ENCODE peak calls at places on chromosome 1, in six cellular contexts. O is pancreas, F is body of pancreas, M is esophagus muscularis mucosa, B is SJCRH30, K is heart right ventricle. X is an unnamed sample.

GRCh38 chr1:118366296-118366695 is 181.3 kb upstream of the SPAG17 start:
- DNase-seq in O (no peak), F (no peak), M (no peak), B (no peak), K (no peak), X (no peak)

GRCh38 chr1:180854456-180854855 is 58.2 kb upstream of the KIAA1614 start:
- DNase-seq in O (no peak), F (no peak), M (no peak), B (peak; percentile 48), K (no peak), X (no peak)

GRCh38 chr1:223513309-223513708 is 120.1 kb downstream of the CCDC185 start:
- DNase-seq in O (no peak), F (no peak), M (no peak), B (no peak), K (no peak), X (no peak)

GRCh38 chr1:167428418-167428817 is 89.9 kb downstream of the CD247 start:
- DNase-seq in O (no peak), F (no peak), M (no peak), B (no peak), K (no peak), X (no peak)

GRCh38 chr1:230970432-230970831 is 8.2 kb downstream of the TTC13 start:
- DNase-seq in O (no peak), F (no peak), M (no peak), B (no peak), K (no peak), X (no peak)

GRCh38 chr1:165954940-165955339 is 127.5 kb downstream of the UCK2 start:
- DNase-seq in O (no peak), F (no peak), M (peak; percentile 70), B (peak; percentile 94), K (peak; percentile 22), X (no peak)

GRCh38 chr1:95506736-95507404 is 272.9 kb downstream of the RWDD3 start:
- DNase-seq in O (no peak), F (no peak), M (no peak), B (no peak), K (no peak), X (no peak)

GRCh38 chr1:106755682-106756406 is 300.6 kb upstream of the PRMT6 start:
- DNase-seq in O (no peak), F (no peak), M (no peak), B (no peak), K (no peak), X (no peak)

GRCh38 chr1:240004086-240004749 is 87.5 kb upstream of the FMN2 start:
- DNase-seq in O (no peak), F (no peak), M (no peak), B (peak; percentile 57), K (no peak), X (no peak)

GRCh38 chr1:25572708-25573590 is 29.5 kb downstream of the LDLRAP1 start:
- DNase-seq in O (peak; percentile 79), F (peak; percentile 64), M (no peak), B (peak; percentile 80), K (no peak), X (no peak)

GRCh38 chr1:59305188-59305587 is 8.3 kb downstream of the FGGY start:
- DNase-seq in O (no peak), F (no peak), M (no peak), B (no peak), K (no peak), X (no peak)

GRCh38 chr1:54798769-54799641 is 2.1 kb downstream of the TTC22 start:
- DNase-seq in O (no peak), F (no peak), M (no peak), B (peak; percentile 45), K (no peak), X (no peak)

GRCh38 chr1:10117132-10117531 is 84.4 kb downstream of the UBE4B start:
- DNase-seq in O (no peak), F (no peak), M (no peak), B (no peak), K (no peak), X (no peak)

GRCh38 chr1:54283214-54283996 is 83.4 kb downstream of the MRPL37 start:
- DNase-seq in O (no peak), F (no peak), M (no peak), B (no peak), K (no peak), X (no peak)

GRCh38 chr1:119141020-119141424 is 569 bp upstream of the WARS2 start:
- DNase-seq in O (peak; percentile 58), F (peak; percentile 35), M (no peak), B (peak; percentile 60), K (peak; percentile 12), X (peak; percentile 62)

GRCh38 chr1:151165738-151166505 is at the start of the genes LYSMD1 and SCNM1:
- DNase-seq in O (peak; percentile 92), F (peak; percentile 96), M (peak; percentile 99), B (peak; percentile 97), K (peak; percentile 99), X (peak; percentile 98)
- H3K4me1 ChIP-seq in O (peaks cover 8% of the 10 kb centered on the region), F (peaks cover 24% of the 10 kb centered on the region), M (peaks cover 42% of the 10 kb centered on the region), B (no peaks in the 10 kb centered on the region), K (peaks cover 20% of the 10 kb centered on the region), X (no peaks in the 10 kb centered on the region)

GRCh38 chr1:98903261-98903660 is 101.4 kb downstream of the PLPPR5 start:
- DNase-seq in O (no peak), F (no peak), M (no peak), B (no peak), K (no peak), X (no peak)
- H3K4me1 ChIP-seq in O (no peaks in the 10 kb centered on the region), F (no peaks in the 10 kb centered on the region), M (no peaks in the 10 kb centered on the region), B (no peaks in the 10 kb centered on the region), K (no peaks in the 10 kb centered on the region), X (no peaks in the 10 kb centered on the region)

DNA sequence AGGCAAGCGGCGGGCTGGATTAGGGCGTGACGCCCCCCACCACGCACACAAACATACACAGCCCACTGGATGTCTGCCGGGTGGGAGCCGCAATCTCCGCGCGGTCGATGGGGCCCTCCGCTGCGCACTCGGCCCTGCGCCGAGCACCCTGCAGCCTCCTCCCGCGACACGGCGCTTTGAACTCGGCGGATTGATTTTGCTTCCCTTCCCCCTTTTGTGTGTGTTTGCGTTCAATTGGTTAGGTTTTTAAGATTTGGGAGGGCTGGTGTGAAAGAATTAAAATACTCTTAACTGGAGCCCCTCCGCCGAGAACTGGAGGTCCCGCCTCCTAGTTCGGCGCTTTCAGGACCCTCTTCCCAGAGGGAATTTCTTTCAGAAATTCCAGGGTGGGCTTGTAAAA is 7.8 kb upstream of the BARHL2 start:
- DNase-seq in O (no peak), F (no peak), M (no peak), B (no peak), K (no peak), X (no peak)
- H3K4me1 ChIP-seq in O (no peaks in the 10 kb centered on the region), F (peaks cover 37% of the 10 kb centered on the region), M (peaks cover 63% of the 10 kb centered on the region), B (no peaks in the 10 kb centered on the region), K (peaks cover 38% of the 10 kb centered on the region), X (no peaks in the 10 kb centered on the region)

GRCh38 chr1:30820249-30820648 is 62.7 kb upstream of the LAPTM5 start:
- DNase-seq in O (no peak), F (no peak), M (no peak), B (no peak), K (no peak), X (no peak)
- H3K4me1 ChIP-seq in O (peaks cover 8% of the 10 kb centered on the region), F (peaks cover 24% of the 10 kb centered on the region), M (peaks cover 87% of the 10 kb centered on the region), B (peaks cover 52% of the 10 kb centered on the region), K (peaks cover 52% of the 10 kb centered on the region), X (peaks cover 43% of the 10 kb centered on the region)

DNA sequence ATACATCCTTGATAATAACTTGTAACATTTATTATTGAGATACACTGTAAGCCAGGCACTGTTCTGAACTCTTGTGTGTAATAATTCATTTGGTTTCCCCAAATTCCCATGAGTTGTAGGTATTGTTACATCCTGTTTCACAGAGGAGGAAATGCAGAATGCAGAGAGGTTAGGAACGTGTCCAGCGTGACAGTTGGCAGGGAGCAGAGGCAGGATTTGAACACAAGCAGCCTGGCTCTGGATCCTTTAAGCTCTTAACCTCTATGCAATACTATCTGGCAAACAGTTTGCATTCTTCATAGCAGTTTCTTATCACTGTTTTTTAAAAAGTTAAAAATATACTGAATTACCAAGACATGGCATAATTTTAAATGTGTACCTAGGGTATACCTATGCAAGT is 30.5 kb downstream of the EEIG2 start:
- DNase-seq in O (no peak), F (no peak), M (no peak), B (no peak), K (no peak), X (no peak)
- H3K4me1 ChIP-seq in O (no peaks in the 10 kb centered on the region), F (peaks cover 17% of the 10 kb centered on the region), M (peaks cover 45% of the 10 kb centered on the region), B (no peaks in the 10 kb centered on the region), K (peaks cover 44% of the 10 kb centered on the region), X (no peaks in the 10 kb centered on the region)

GRCh38 chr1:172930142-172930541 is 120.6 kb downstream of the TNFSF18 start:
- DNase-seq in O (no peak), F (no peak), M (no peak), B (no peak), K (no peak), X (no peak)
- H3K4me1 ChIP-seq in O (peaks cover 7% of the 10 kb centered on the region), F (peaks cover 10% of the 10 kb centered on the region), M (peaks cover 48% of the 10 kb centered on the region), B (peaks cover 18% of the 10 kb centered on the region), K (peaks cover 20% of the 10 kb centered on the region), X (peaks cover 15% of the 10 kb centered on the region)